ENCODE peak calls at places on chromosomes 1 and 21, in five cellular contexts. One of them, this sample, is unnamed.

GRCh38 chr1:53626576-53626975 is 112.4 kb downstream of the GLIS1 start:
- DNase-seq in progenitor cell of endocrine pancreas: no peak
- DNase-seq in choroid plexus epithelial cell: no peak
- DNase-seq in GM13977: no peak
- DNase-seq in endothelial cell of umbilical vein: no peak
- DNase-seq in this sample: no peak

GRCh38 chr21:37357691-37358090 is 8.9 kb upstream of the DYRK1A start:
- DNase-seq in progenitor cell of endocrine pancreas: no peak
- DNase-seq in choroid plexus epithelial cell: no peak
- DNase-seq in GM13977: no peak
- DNase-seq in endothelial cell of umbilical vein: peak
- DNase-seq in this sample: no peak

GRCh38 chr21:26709090-26709489 is 136.0 kb upstream of the CYYR1 start:
- DNase-seq in progenitor cell of endocrine pancreas: no peak
- DNase-seq in choroid plexus epithelial cell: no peak
- DNase-seq in GM13977: no peak
- DNase-seq in endothelial cell of umbilical vein: no peak
- DNase-seq in this sample: no peak

GRCh38 chr1:26785611-26786436 is 1.9 kb upstream of the PIGV start:
- DNase-seq in progenitor cell of endocrine pancreas: no peak
- DNase-seq in choroid plexus epithelial cell: peak
- DNase-seq in GM13977: no peak
- DNase-seq in endothelial cell of umbilical vein: peak
- DNase-seq in this sample: no peak

GRCh38 chr1:232891116-232891515 is 59.3 kb upstream of the NTPCR start:
- DNase-seq in progenitor cell of endocrine pancreas: no peak
- DNase-seq in choroid plexus epithelial cell: peak
- DNase-seq in GM13977: no peak
- DNase-seq in endothelial cell of umbilical vein: no peak
- DNase-seq in this sample: no peak

GRCh38 chr1:12434174-12434573 is 183.8 kb downstream of the DHRS3 start:
- DNase-seq in progenitor cell of endocrine pancreas: no peak
- DNase-seq in choroid plexus epithelial cell: peak
- DNase-seq in GM13977: peak
- DNase-seq in endothelial cell of umbilical vein: peak
- DNase-seq in this sample: no peak

GRCh38 chr1:109267743-109268300 is 15.1 kb downstream of the PSRC1 start:
- DNase-seq in progenitor cell of endocrine pancreas: no peak
- DNase-seq in choroid plexus epithelial cell: no peak
- DNase-seq in GM13977: no peak
- DNase-seq in endothelial cell of umbilical vein: no peak
- DNase-seq in this sample: no peak

GRCh38 chr1:96722161-96722908 is 751 bp downstream of the PTBP2 start:
- DNase-seq in progenitor cell of endocrine pancreas: peak
- DNase-seq in choroid plexus epithelial cell: peak
- DNase-seq in GM13977: peak
- DNase-seq in endothelial cell of umbilical vein: peak
- DNase-seq in this sample: peak

GRCh38 chr1:152866321-152866720 is 6.5 kb downstream of the LCE7A start:
- DNase-seq in progenitor cell of endocrine pancreas: no peak
- DNase-seq in choroid plexus epithelial cell: no peak
- DNase-seq in GM13977: no peak
- DNase-seq in endothelial cell of umbilical vein: no peak
- DNase-seq in this sample: no peak

GRCh38 chr1:111334169-111334568 is 43.5 kb downstream of the CHIA start:
- DNase-seq in progenitor cell of endocrine pancreas: no peak
- DNase-seq in choroid plexus epithelial cell: peak
- DNase-seq in GM13977: peak
- DNase-seq in endothelial cell of umbilical vein: peak
- DNase-seq in this sample: no peak

GRCh38 chr1:32352831-32353383 is 9.4 kb downstream of the FAM229A start:
- DNase-seq in progenitor cell of endocrine pancreas: no peak
- DNase-seq in choroid plexus epithelial cell: peak
- DNase-seq in GM13977: no peak
- DNase-seq in endothelial cell of umbilical vein: no peak
- DNase-seq in this sample: no peak

GRCh38 chr1:246355421-246356230 is 151.5 kb downstream of the SMYD3 start:
- DNase-seq in progenitor cell of endocrine pancreas: no peak
- DNase-seq in choroid plexus epithelial cell: peak
- DNase-seq in GM13977: no peak
- DNase-seq in endothelial cell of umbilical vein: peak
- DNase-seq in this sample: no peak

GRCh38 chr1:43232482-43232881 is 37.3 kb upstream of the TMEM125 start:
- DNase-seq in progenitor cell of endocrine pancreas: no peak
- DNase-seq in choroid plexus epithelial cell: no peak
- DNase-seq in GM13977: no peak
- DNase-seq in endothelial cell of umbilical vein: no peak
- DNase-seq in this sample: no peak

GRCh38 chr1:159229486-159229885 is 24.8 kb downstream of the ACKR1 start:
- DNase-seq in progenitor cell of endocrine pancreas: no peak
- DNase-seq in choroid plexus epithelial cell: no peak
- DNase-seq in GM13977: no peak
- DNase-seq in endothelial cell of umbilical vein: no peak
- DNase-seq in this sample: no peak

GRCh38 chr1:78210167-78210566 is 164.4 kb downstream of the GIPC2 start:
- DNase-seq in progenitor cell of endocrine pancreas: no peak
- DNase-seq in choroid plexus epithelial cell: peak
- DNase-seq in GM13977: no peak
- DNase-seq in endothelial cell of umbilical vein: no peak
- DNase-seq in this sample: no peak

GRCh38 chr1:58460469-58460868 is 86.1 kb downstream of the OMA1 start:
- DNase-seq in progenitor cell of endocrine pancreas: no peak
- DNase-seq in choroid plexus epithelial cell: peak
- DNase-seq in GM13977: no peak
- DNase-seq in endothelial cell of umbilical vein: peak
- DNase-seq in this sample: peak

GRCh38 chr1:26696645-26697440 is 1.0 kb downstream of the ARID1A start:
- DNase-seq in progenitor cell of endocrine pancreas: no peak
- DNase-seq in choroid plexus epithelial cell: no peak
- DNase-seq in GM13977: peak
- DNase-seq in endothelial cell of umbilical vein: no peak
- DNase-seq in this sample: peak

GRCh38 chr1:8889925-8890785 is 11.7 kb upstream of the ENO1 start:
- DNase-seq in progenitor cell of endocrine pancreas: no peak
- DNase-seq in choroid plexus epithelial cell: peak
- DNase-seq in GM13977: no peak
- DNase-seq in endothelial cell of umbilical vein: no peak
- DNase-seq in this sample: no peak

GRCh38 chr1:147641695-147642592 is 28.4 kb downstream of the ACP6 start:
- DNase-seq in progenitor cell of endocrine pancreas: peak
- DNase-seq in choroid plexus epithelial cell: peak
- DNase-seq in GM13977: peak
- DNase-seq in endothelial cell of umbilical vein: peak
- DNase-seq in this sample: peak

GRCh38 chr1:169321539-169321938 is 46.1 kb downstream of the NME7 start:
- DNase-seq in progenitor cell of endocrine pancreas: no peak
- DNase-seq in choroid plexus epithelial cell: peak
- DNase-seq in GM13977: no peak
- DNase-seq in endothelial cell of umbilical vein: no peak
- DNase-seq in this sample: no peak

GRCh38 chr1:30684881-30685795 is 38.2 kb downstream of the MATN1 start:
- DNase-seq in progenitor cell of endocrine pancreas: peak
- DNase-seq in choroid plexus epithelial cell: no peak
- DNase-seq in GM13977: no peak
- DNase-seq in endothelial cell of umbilical vein: no peak
- DNase-seq in this sample: peak

GRCh38 chr21:34536820-34537219 is 24.8 kb upstream of the KCNE1 start:
- DNase-seq in progenitor cell of endocrine pancreas: no peak
- DNase-seq in choroid plexus epithelial cell: peak
- DNase-seq in GM13977: no peak
- DNase-seq in endothelial cell of umbilical vein: no peak
- DNase-seq in this sample: no peak

GRCh38 chr1:169368406-169368769 is 393 bp downstream of the BLZF1 start:
- DNase-seq in progenitor cell of endocrine pancreas: no peak
- DNase-seq in choroid plexus epithelial cell: peak
- DNase-seq in GM13977: no peak
- DNase-seq in endothelial cell of umbilical vein: peak
- DNase-seq in this sample: peak

GRCh38 chr1:117146067-117146466 is 24.5 kb upstream of the TRIM45 start:
- DNase-seq in progenitor cell of endocrine pancreas: no peak
- DNase-seq in choroid plexus epithelial cell: no peak
- DNase-seq in GM13977: no peak
- DNase-seq in endothelial cell of umbilical vein: no peak
- DNase-seq in this sample: no peak

GRCh38 chr1:5936621-5937372 is 55.4 kb downstream of the NPHP4 start:
- DNase-seq in progenitor cell of endocrine pancreas: no peak
- DNase-seq in choroid plexus epithelial cell: no peak
- DNase-seq in GM13977: no peak
- DNase-seq in endothelial cell of umbilical vein: no peak
- DNase-seq in this sample: no peak

GRCh38 chr1:12075195-12076114 is 12.4 kb downstream of the TNFRSF8 start:
- DNase-seq in progenitor cell of endocrine pancreas: no peak
- DNase-seq in choroid plexus epithelial cell: peak
- DNase-seq in GM13977: no peak
- DNase-seq in endothelial cell of umbilical vein: no peak
- DNase-seq in this sample: no peak

GRCh38 chr21:35226960-35227741 is 178.0 kb upstream of the RUNX1 start:
- DNase-seq in progenitor cell of endocrine pancreas: no peak
- DNase-seq in choroid plexus epithelial cell: no peak
- DNase-seq in GM13977: peak
- DNase-seq in endothelial cell of umbilical vein: no peak
- DNase-seq in this sample: no peak

DNA sequence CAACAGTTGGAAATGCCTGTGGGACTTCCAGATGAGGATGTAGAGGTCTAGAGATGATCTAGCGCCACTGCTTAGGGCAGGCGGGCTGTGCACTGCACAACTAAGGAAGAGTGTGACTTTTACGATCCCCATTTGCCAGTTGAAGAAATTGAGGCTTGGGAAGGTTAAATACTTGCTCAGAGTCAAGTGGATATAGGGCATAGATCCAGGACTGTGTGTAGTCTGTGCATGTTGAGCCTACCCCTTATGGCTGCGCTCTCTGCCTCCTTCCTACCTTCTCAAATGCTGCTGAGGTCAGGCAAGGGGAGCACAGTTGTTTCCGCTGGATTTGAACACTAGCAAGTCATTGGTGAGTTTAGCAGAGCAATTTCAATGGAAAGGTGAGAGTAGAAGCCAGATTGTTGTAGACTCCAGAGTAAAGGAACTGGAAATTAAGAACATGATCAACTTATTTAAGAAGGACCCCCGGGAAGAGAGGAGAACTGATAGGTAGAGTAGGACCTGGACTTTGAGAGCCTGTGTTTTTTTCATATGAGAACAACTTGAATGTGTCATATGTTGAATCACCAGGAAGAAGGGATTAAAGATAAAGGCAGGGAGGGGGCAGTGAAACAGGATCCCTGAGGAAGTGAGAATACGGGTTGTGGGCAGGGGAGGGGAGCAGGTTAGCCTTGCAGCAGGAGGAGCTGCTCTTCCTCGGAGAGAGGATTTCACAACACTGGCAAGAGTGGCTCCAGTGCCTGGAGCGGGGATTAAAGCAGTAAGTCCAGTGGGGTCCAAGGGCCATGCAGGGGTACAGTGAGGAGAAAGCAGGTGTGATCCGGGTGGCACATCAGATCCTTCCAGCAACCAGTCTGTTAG is 2.7 kb downstream of the CAPN2 start:
- DNase-seq in progenitor cell of endocrine pancreas: no peak
- DNase-seq in choroid plexus epithelial cell: peak
- DNase-seq in GM13977: no peak
- DNase-seq in endothelial cell of umbilical vein: peak
- DNase-seq in this sample: no peak
- TF ChIP-seq CTCF in progenitor cell of endocrine pancreas: no peak
- TF ChIP-seq CTCF in choroid plexus epithelial cell: no peak
- TF ChIP-seq CTCF in GM13977: no peak
- TF ChIP-seq CTCF in endothelial cell of umbilical vein: no peak
- TF ChIP-seq CTCF in this sample: no peak

DNA sequence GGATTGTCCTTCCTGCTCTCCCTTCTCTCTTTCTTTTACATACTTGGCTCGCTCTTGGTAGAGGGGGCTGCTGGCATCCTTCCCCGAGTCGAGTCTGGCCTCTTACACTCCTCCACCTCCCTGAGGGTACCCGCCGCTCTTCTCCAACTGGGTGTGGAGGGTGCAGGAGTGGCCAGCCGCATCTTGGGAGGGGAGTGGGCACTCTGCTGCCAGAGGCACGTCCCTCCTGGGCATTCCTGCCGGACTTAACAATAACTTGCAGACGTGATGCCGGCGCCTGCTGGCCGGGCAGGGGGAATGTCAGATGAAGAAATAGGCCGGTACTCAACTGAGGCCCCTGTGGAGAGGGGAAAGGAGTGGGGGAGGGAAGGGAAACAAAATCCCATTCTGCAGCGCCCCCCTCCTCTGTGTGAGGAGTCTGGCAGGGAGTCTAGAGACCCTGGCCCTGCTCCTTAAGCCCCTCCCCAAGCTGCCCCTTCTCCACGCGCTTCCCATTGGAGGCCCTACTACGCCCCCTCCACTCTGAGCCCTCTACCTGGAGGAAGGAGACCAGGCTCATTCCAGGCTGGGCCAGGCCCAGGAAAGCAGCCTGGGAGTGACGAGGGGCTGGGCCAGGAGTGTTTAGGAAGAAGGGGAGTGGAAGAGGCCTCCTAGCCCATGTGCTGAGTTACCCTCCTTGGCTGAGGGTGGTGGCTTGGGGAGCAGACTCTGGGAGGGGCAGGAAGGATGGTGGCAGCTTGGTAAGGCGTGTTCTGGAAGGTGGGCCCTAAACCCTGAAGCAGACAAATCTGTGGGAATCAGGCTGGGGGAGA is 1.8 kb downstream of the ATP2B4 start:
- DNase-seq in progenitor cell of endocrine pancreas: peak
- DNase-seq in choroid plexus epithelial cell: peak
- DNase-seq in GM13977: no peak
- DNase-seq in endothelial cell of umbilical vein: peak
- DNase-seq in this sample: peak
- TF ChIP-seq CTCF in progenitor cell of endocrine pancreas: no peak
- TF ChIP-seq CTCF in choroid plexus epithelial cell: peak
- TF ChIP-seq CTCF in GM13977: no peak
- TF ChIP-seq CTCF in endothelial cell of umbilical vein: peak
- TF ChIP-seq CTCF in this sample: no peak

DNA sequence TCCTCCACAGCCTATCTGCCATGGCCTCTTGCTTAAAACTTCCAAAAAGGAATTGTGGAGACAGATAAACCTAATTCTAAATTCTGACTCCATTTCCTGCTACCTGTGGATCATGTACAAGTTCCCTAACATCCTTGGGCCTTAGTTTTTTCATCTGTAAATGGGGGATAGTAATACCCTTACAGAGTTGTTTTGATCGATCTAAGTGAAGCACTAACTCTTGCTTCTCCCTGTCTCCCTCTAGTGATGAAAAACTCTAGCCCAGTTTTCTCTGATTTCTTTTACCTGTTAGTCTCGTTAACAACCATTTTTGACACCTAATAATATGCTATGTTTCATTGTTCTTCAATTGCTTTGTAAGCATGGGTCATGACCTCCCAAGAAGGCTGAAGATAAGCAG is 65.9 kb downstream of the TM2D1 start:
- DNase-seq in progenitor cell of endocrine pancreas: no peak
- DNase-seq in choroid plexus epithelial cell: peak
- DNase-seq in GM13977: no peak
- DNase-seq in endothelial cell of umbilical vein: peak
- DNase-seq in this sample: no peak
- TF ChIP-seq CTCF in progenitor cell of endocrine pancreas: peak
- TF ChIP-seq CTCF in choroid plexus epithelial cell: peak
- TF ChIP-seq CTCF in GM13977: peak
- TF ChIP-seq CTCF in endothelial cell of umbilical vein: peak
- TF ChIP-seq CTCF in this sample: no peak

GRCh38 chr21:42973309-42973990 is 912 bp upstream of the PKNOX1 start:
- DNase-seq in progenitor cell of endocrine pancreas: no peak
- DNase-seq in choroid plexus epithelial cell: no peak
- DNase-seq in GM13977: no peak
- DNase-seq in endothelial cell of umbilical vein: no peak
- DNase-seq in this sample: no peak
- TF ChIP-seq CTCF in progenitor cell of endocrine pancreas: no peak
- TF ChIP-seq CTCF in choroid plexus epithelial cell: no peak
- TF ChIP-seq CTCF in GM13977: no peak
- TF ChIP-seq CTCF in endothelial cell of umbilical vein: no peak
- TF ChIP-seq CTCF in this sample: no peak

GRCh38 chr21:14773777-14774345 is 227.7 kb upstream of the SAMSN1 start:
- DNase-seq in progenitor cell of endocrine pancreas: no peak
- DNase-seq in choroid plexus epithelial cell: peak
- DNase-seq in GM13977: no peak
- DNase-seq in endothelial cell of umbilical vein: peak
- DNase-seq in this sample: peak
- TF ChIP-seq CTCF in progenitor cell of endocrine pancreas: peak
- TF ChIP-seq CTCF in choroid plexus epithelial cell: peak
- TF ChIP-seq CTCF in GM13977: peak
- TF ChIP-seq CTCF in endothelial cell of umbilical vein: peak
- TF ChIP-seq CTCF in this sample: peak

This sample was measured in nephron progenitor cell.